ENCODE peak calls at places on chromosomes 16 and 17, in six cellular contexts. One of them, this sample, is unnamed.

GRCh38 chr17:82623707-82624106 is 24.5 kb downstream of the WDR45B start:
- DNase-seq in body of pancreas: no peak
- DNase-seq in A549: no peak
- DNase-seq in ovary: no peak
- DNase-seq in heart left ventricle: no peak
- DNase-seq in transverse colon: no peak
- DNase-seq in this sample: no peak

GRCh38 chr16:3122926-3123570 is 10.7 kb downstream of the ZNF205 start:
- DNase-seq in body of pancreas: no peak
- DNase-seq in A549: no peak
- DNase-seq in ovary: no peak
- DNase-seq in heart left ventricle: no peak
- DNase-seq in transverse colon: no peak
- DNase-seq in this sample: no peak

GRCh38 chr17:76537578-76538280 is at the start of gene CYGB:
- DNase-seq in body of pancreas: no peak
- DNase-seq in A549: no peak
- DNase-seq in ovary: peak
- DNase-seq in heart left ventricle: peak
- DNase-seq in transverse colon: no peak
- DNase-seq in this sample: no peak

GRCh38 chr17:21127508-21128077 is 829 bp downstream of the DHRS7B start:
- DNase-seq in body of pancreas: no peak
- DNase-seq in A549: no peak
- DNase-seq in ovary: no peak
- DNase-seq in heart left ventricle: no peak
- DNase-seq in transverse colon: no peak
- DNase-seq in this sample: no peak

GRCh38 chr17:31371511-31372097 is 19.9 kb upstream of the RAB11FIP4 start:
- DNase-seq in body of pancreas: no peak
- DNase-seq in A549: no peak
- DNase-seq in ovary: no peak
- DNase-seq in heart left ventricle: no peak
- DNase-seq in transverse colon: no peak
- DNase-seq in this sample: no peak

GRCh38 chr16:24367186-24367585 is 111.1 kb downstream of the CACNG3 start:
- DNase-seq in body of pancreas: no peak
- DNase-seq in A549: no peak
- DNase-seq in ovary: no peak
- DNase-seq in heart left ventricle: no peak
- DNase-seq in transverse colon: no peak
- DNase-seq in this sample: no peak

GRCh38 chr17:38912221-38912813 is 13.1 kb upstream of the LASP1NB start:
- DNase-seq in body of pancreas: peak
- DNase-seq in A549: no peak
- DNase-seq in ovary: peak
- DNase-seq in heart left ventricle: peak
- DNase-seq in transverse colon: peak
- DNase-seq in this sample: peak

GRCh38 chr16:68149596-68149995 is 64.4 kb downstream of the NFATC3 start:
- DNase-seq in body of pancreas: no peak
- DNase-seq in A549: no peak
- DNase-seq in ovary: no peak
- DNase-seq in heart left ventricle: no peak
- DNase-seq in transverse colon: no peak
- DNase-seq in this sample: no peak

GRCh38 chr16:10827691-10828341 is 9.2 kb upstream of the TVP23A start:
- DNase-seq in body of pancreas: peak
- DNase-seq in A549: no peak
- DNase-seq in ovary: peak
- DNase-seq in heart left ventricle: peak
- DNase-seq in transverse colon: peak
- DNase-seq in this sample: peak

GRCh38 chr16:58854392-58854791 is 120.3 kb upstream of the GOT2 start:
- DNase-seq in body of pancreas: no peak
- DNase-seq in A549: no peak
- DNase-seq in ovary: no peak
- DNase-seq in heart left ventricle: no peak
- DNase-seq in transverse colon: no peak
- DNase-seq in this sample: no peak

GRCh38 chr17:82648761-82649474 is 674 bp upstream of the WDR45B start:
- DNase-seq in body of pancreas: peak
- DNase-seq in A549: peak
- DNase-seq in ovary: peak
- DNase-seq in heart left ventricle: peak
- DNase-seq in transverse colon: peak
- DNase-seq in this sample: peak

GRCh38 chr16:11004957-11005610 is 60.7 kb downstream of the CLEC16A start:
- DNase-seq in body of pancreas: no peak
- DNase-seq in A549: no peak
- DNase-seq in ovary: no peak
- DNase-seq in heart left ventricle: no peak
- DNase-seq in transverse colon: no peak
- DNase-seq in this sample: no peak

GRCh38 chr17:36942031-36942599 is 4.8 kb downstream of the LHX1 start:
- DNase-seq in body of pancreas: no peak
- DNase-seq in A549: no peak
- DNase-seq in ovary: no peak
- DNase-seq in heart left ventricle: no peak
- DNase-seq in transverse colon: no peak
- DNase-seq in this sample: no peak

GRCh38 chr16:981695-982151 is at the start of gene SOX8:
- DNase-seq in body of pancreas: no peak
- DNase-seq in A549: no peak
- DNase-seq in ovary: no peak
- DNase-seq in heart left ventricle: no peak
- DNase-seq in transverse colon: no peak
- DNase-seq in this sample: no peak

DNA sequence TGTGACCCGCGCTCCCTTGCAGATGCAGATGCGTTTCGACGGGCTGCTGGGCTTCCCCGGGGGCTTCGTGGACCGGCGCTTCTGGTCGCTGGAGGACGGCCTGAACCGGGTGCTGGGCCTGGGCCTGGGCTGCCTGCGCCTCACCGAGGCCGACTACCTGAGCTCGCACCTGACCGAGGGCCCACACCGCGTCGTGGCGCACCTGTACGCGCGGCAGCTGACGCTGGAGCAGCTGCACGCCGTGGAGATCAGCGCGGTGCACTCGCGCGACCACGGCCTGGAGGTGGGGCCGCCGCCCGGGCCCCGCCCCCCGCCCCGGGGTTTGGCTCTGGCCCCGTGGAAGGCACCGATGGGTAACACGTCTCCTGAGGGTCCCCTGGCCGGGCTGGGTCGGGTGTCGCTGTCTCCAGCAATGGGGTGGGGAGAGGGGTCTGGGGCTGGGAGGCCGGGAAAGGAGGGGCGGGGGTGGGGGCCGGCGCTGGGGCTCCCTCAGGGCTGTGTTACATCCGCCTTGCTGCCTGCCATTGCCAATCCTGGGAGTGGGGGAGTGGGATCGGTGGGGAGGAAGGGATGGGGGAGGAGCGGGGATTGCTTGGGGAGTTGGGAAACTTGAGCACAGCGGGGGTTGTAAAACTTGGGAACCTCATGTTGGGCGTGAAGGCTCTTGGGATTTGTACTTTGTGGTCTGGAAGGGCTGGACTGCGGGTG is 748 bp downstream of the NUDT16L1 start:
- DNase-seq in body of pancreas: peak
- DNase-seq in A549: no peak
- DNase-seq in ovary: peak
- DNase-seq in heart left ventricle: peak
- DNase-seq in transverse colon: peak
- DNase-seq in this sample: peak
- H3K4me3 ChIP-seq in body of pancreas: peak
- H3K4me3 ChIP-seq in A549: peak
- H3K4me3 ChIP-seq in ovary: peak
- H3K4me3 ChIP-seq in heart left ventricle: peak
- H3K4me3 ChIP-seq in transverse colon: peak
- H3K4me3 ChIP-seq in this sample: peak

GRCh38 chr17:7834891-7835817 is 1.1 kb downstream of the KDM6B start:
- DNase-seq in body of pancreas: peak
- DNase-seq in A549: peak
- DNase-seq in ovary: peak
- DNase-seq in heart left ventricle: peak
- DNase-seq in transverse colon: peak
- DNase-seq in this sample: peak

GRCh38 chr17:7833011-7833794 is 814 bp upstream of the KDM6B start:
- DNase-seq in body of pancreas: no peak
- DNase-seq in A549: no peak
- DNase-seq in ovary: no peak
- DNase-seq in heart left ventricle: no peak
- DNase-seq in transverse colon: no peak
- DNase-seq in this sample: peak

GRCh38 chr17:7832431-7832830 is 1.6 kb upstream of the KDM6B start:
- DNase-seq in body of pancreas: no peak
- DNase-seq in A549: no peak
- DNase-seq in ovary: no peak
- DNase-seq in heart left ventricle: no peak
- DNase-seq in transverse colon: no peak
- DNase-seq in this sample: peak

GRCh38 chr17:7834554-7834890 is 505 bp downstream of the KDM6B start:
- DNase-seq in body of pancreas: peak
- DNase-seq in A549: peak
- DNase-seq in ovary: peak
- DNase-seq in heart left ventricle: peak
- DNase-seq in transverse colon: peak
- DNase-seq in this sample: peak

DNA sequence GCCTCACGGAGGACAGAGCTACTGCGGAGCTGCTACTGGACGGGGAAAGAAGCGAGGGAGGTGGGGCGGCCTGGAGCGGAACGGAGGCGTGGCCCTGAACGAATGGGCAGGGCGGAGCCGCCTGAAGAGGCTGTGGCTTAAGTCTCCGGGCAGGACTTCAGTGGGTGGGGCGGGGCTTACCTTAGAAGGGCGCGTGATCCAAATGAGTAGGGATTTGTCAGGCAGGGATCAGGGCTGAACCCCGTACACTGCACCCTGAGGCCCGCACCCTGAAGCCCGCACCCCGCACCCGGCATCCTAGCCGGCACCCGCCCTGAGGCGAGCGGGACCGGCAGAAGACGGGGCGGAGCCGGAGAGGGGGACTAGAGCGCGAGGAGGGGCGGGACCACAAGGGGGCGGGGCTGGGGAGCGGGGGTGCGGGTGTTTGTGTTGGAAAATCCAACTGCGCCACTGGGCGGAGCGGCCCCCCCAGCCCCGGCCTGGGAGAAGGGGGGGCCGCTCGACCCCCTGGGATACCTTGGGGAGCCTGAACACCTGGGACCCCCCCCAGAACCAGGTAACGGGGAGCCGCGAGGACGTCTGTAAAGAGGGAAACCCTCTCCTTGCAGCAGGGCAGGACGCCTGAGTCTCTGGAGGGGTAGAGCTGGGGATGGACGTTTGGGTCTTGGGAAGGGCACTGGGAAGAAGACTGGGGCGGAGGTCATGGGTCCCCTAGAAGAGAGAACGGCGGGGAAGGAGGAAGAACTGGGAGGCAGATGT is at the start of gene KDM6B:
- DNase-seq in body of pancreas: peak
- DNase-seq in A549: peak
- DNase-seq in ovary: peak
- DNase-seq in heart left ventricle: peak
- DNase-seq in transverse colon: peak
- DNase-seq in this sample: peak
- TF ChIP-seq POLR2A in body of pancreas: peak
- TF ChIP-seq POLR2A in A549: no peak
- TF ChIP-seq POLR2A in ovary: peak
- TF ChIP-seq POLR2A in heart left ventricle: no peak
- TF ChIP-seq POLR2A in transverse colon: peak
- TF ChIP-seq POLR2A in this sample: peak

GRCh38 chr17:50117202-50118040 is 12.5 kb downstream of the SAMD14 start:
- DNase-seq in body of pancreas: peak
- DNase-seq in A549: peak
- DNase-seq in ovary: peak
- DNase-seq in heart left ventricle: peak
- DNase-seq in transverse colon: peak
- DNase-seq in this sample: peak
- TF ChIP-seq CTCF in body of pancreas: peak
- TF ChIP-seq CTCF in A549: peak
- TF ChIP-seq CTCF in ovary: peak
- TF ChIP-seq CTCF in heart left ventricle: peak
- TF ChIP-seq CTCF in transverse colon: peak
- TF ChIP-seq CTCF in this sample: peak

DNA sequence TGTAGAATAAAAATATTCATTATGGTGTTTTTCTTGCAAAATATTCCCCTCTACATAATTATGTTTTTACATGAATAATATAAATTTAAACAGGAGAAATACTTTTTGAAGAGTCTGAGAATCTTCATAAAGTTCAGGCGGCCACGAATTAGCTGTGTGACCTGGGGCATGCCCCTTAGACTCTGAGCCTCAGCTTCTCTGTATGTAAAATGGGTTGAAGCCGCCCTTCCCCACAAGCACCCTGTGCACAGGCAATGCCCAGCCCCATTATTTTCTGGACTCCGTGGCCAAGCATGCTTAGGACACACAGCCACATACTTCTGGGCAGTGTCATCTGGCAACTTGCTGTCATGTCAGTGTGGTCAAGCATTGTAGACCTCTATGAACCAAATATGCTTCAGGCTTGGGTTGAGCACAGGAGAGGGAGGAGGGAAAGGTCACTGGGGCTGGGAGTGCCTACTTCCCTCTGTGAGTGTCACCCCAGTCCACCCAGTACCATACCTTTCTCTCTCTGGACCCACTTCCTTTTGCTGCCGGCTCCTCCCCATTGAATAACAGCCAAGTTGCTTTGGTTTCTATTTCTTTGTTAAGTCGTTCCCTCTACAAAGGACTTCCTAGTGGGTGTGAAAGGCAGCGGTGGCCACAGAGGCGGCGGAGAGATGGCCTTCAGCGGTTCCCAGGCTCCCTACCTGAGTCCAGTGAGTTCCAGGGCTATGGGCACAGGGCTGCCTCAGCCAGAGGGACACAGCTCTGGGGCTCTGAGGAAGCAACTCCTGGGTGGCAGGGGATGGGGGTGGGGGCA is at the start of gene LGALS9:
- DNase-seq in body of pancreas: peak
- DNase-seq in A549: no peak
- DNase-seq in ovary: no peak
- DNase-seq in heart left ventricle: no peak
- DNase-seq in transverse colon: peak
- DNase-seq in this sample: no peak
- H3K4me3 ChIP-seq in body of pancreas: no peak
- H3K4me3 ChIP-seq in A549: no peak
- H3K4me3 ChIP-seq in ovary: no peak
- H3K4me3 ChIP-seq in heart left ventricle: peak
- H3K4me3 ChIP-seq in transverse colon: peak
- H3K4me3 ChIP-seq in this sample: no peak